ENCODE peak calls at places on chromosomes 6 and 20, in four cellular contexts. F is HEK293T, S is HepG2, A is K562. E is an unnamed sample.

GRCh38 chr6:741410-742339 is 48.7 kb upstream of the EXOC2 start:
- DNase-seq in F (no peak), S (no peak), A (no peak), E (no peak)

GRCh38 chr20:53343433-53343832 is 250.2 kb downstream of the ZNF217 start:
- DNase-seq in A (no peak), F (no peak), S (no peak), E (no peak)

GRCh38 chr6:83615025-83615999 is 93.6 kb downstream of the SNAP91 start:
- DNase-seq in S (peak), F (peak), A (peak), E (no peak)

GRCh38 chr20:4946585-4947378 is 54.5 kb downstream of the SLC23A2 start:
- DNase-seq in F (no peak), A (no peak), S (no peak), E (peak)

GRCh38 chr6:99305021-99305554 is 44.4 kb downstream of the FAXC start:
- DNase-seq in A (no peak), F (no peak), S (no peak), E (no peak)

GRCh38 chr20:62030834-62031434 is 34.7 kb downstream of the TAF4 start:
- DNase-seq in A (peak), S (peak), F (no peak), E (peak)

GRCh38 chr6:156933201-156934053 is 156.2 kb downstream of the ARID1B start:
- DNase-seq in S (peak), A (no peak), F (peak), E (no peak)

GRCh38 chr6:52881662-52881995 is 27.9 kb downstream of the GSTA3 start:
- DNase-seq in S (no peak), F (no peak), A (no peak), E (no peak)

GRCh38 chr20:53797085-53797484 is 203.4 kb upstream of the ZNF217 start:
- DNase-seq in F (no peak), A (no peak), S (no peak), E (no peak)

GRCh38 chr6:115735610-115736009 is 325.1 kb downstream of the FRK start:
- DNase-seq in A (no peak), F (no peak), S (no peak), E (no peak)

GRCh38 chr6:42375007-42375635 is 76.6 kb downstream of the TRERF1 start:
- DNase-seq in A (no peak), F (no peak), S (no peak), E (no peak)

GRCh38 chr6:13733178-13733851 is 21.7 kb upstream of the RANBP9 start:
- DNase-seq in S (peak), A (peak), F (peak), E (no peak)

GRCh38 chr6:57173886-57174510 is 1.9 kb downstream of the BAG2 start:
- DNase-seq in F (no peak), S (peak), A (peak), E (no peak)

GRCh38 chr20:10236540-10237533 is 18.2 kb downstream of the SNAP25 start:
- DNase-seq in F (no peak), S (no peak), A (no peak), E (no peak)

GRCh38 chr6:167532410-167533294 is 207.8 kb downstream of the TTLL2 start:
- DNase-seq in F (no peak), S (no peak), A (no peak), E (no peak)

GRCh38 chr20:64103871-64104666 is 3.3 kb downstream of the NPBWR2 start:
- DNase-seq in F (no peak), A (no peak), S (no peak), E (no peak)

GRCh38 chr6:101445527-101445926 is 52.0 kb downstream of the GRIK2 start:
- DNase-seq in F (no peak), A (no peak), S (peak), E (no peak)

GRCh38 chr20:63855363-63856110 is 5.8 kb upstream of the ABHD16B start:
- DNase-seq in A (no peak), F (no peak), S (no peak), E (no peak)

GRCh38 chr6:16929814-16930213 is 168.6 kb upstream of the ATXN1 start:
- DNase-seq in A (no peak), S (no peak), F (no peak), E (no peak)

GRCh38 chr6:23339268-23339667 is 769.9 kb downstream of the HDGFL1 start:
- DNase-seq in F (no peak), S (no peak), A (no peak), E (no peak)

GRCh38 chr20:14921546-14921945 is 584.1 kb upstream of the FLRT3 start:
- DNase-seq in F (no peak), S (no peak), A (no peak), E (no peak)

GRCh38 chr6:89385156-89385667 is 26.9 kb downstream of the RRAGD start:
- DNase-seq in S (no peak), A (no peak), F (no peak), E (peak)

GRCh38 chr20:57167971-57168693 is 98.3 kb downstream of the BMP7 start:
- DNase-seq in A (no peak), F (peak), S (no peak), E (no peak)

GRCh38 chr6:42230320-42231034 is 12.8 kb upstream of the MRPS10 start:
- DNase-seq in F (peak), A (peak), S (no peak), E (no peak)

GRCh38 chr6:26521485-26522391 is 16.4 kb upstream of the HMGN4 start:
- DNase-seq in F (peak), A (peak), S (no peak), E (no peak)

GRCh38 chr20:46214831-46215488 is 93.3 kb downstream of the CDH22 start:
- DNase-seq in S (no peak), F (no peak), A (no peak), E (no peak)

GRCh38 chr6:49923826-49924225 is 40.1 kb downstream of the DEFB114 start:
- DNase-seq in F (no peak), A (peak), S (no peak), E (no peak)

GRCh38 chr6:41347349-41348050 is 12.1 kb downstream of the NCR2 start:
- DNase-seq in A (no peak), F (no peak), S (no peak), E (no peak)

GRCh38 chr20:12201289-12201991 is 283.7 kb downstream of the BTBD3 start:
- DNase-seq in S (no peak), F (no peak), A (no peak), E (no peak)

GRCh38 chr20:1187605-1188171 is 2.9 kb upstream of the TMEM74B start:
- DNase-seq in F (no peak), A (peak), S (peak), E (no peak)

GRCh38 chr6:46130665-46131064 is 876 bp downstream of the ENPP4 start:
- DNase-seq in S (no peak), F (no peak), A (no peak), E (no peak)

GRCh38 chr20:37351689-37352610 is 6.0 kb downstream of the SRC start:
- DNase-seq in A (no peak), F (no peak), S (no peak), E (no peak)

GRCh38 chr20:63915471-63915870 is 20.5 kb downstream of the DNAJC5 start:
- DNase-seq in S (no peak), F (no peak), A (no peak), E (no peak)

GRCh38 chr6:68826501-68826900 is 191.4 kb downstream of the ADGRB3 start:
- DNase-seq in S (no peak), A (no peak), F (no peak), E (no peak)

GRCh38 chr6:128421788-128422187 is 98.6 kb downstream of the PTPRK start:
- DNase-seq in S (peak), A (no peak), F (no peak), E (no peak)

GRCh38 chr6:125114248-125114858 is 39.2 kb upstream of the TPD52L1 start:
- DNase-seq in S (peak), A (peak), F (peak), E (no peak)

DNA sequence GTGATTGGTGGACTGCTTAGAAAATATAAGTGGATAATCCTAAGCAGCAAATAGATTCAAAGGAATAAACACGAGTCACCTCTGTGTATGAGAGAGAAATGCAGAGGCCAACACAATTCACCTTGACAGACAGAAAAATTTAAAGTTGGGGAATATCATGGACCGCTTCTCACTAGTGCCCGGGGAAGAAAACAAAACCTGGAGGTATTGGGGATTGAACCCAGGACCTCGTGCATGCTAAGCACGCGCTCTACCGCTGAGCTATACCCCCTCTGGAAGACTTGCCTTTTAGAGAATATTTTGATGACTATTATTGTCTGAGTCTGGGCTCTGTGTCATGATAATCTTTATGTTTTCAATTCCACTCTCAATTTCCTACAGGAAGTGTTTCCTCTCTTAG is 111.9 kb downstream of the TRIM27 start:
- DNase-seq in F (peak), S (peak), A (peak), E (no peak)
- TF ChIP-seq TARDBP in F (no peak), S (no peak), A (no peak), E (no peak)

GRCh38 chr6:19558934-19559333 is 278.2 kb upstream of the ID4 start:
- DNase-seq in S (no peak), A (no peak), F (no peak), E (no peak)

GRCh38 chr6:19551611-19552010 is 285.6 kb upstream of the ID4 start:
- DNase-seq in S (no peak), F (no peak), A (no peak), E (no peak)

GRCh38 chr6:19552588-19552987 is 284.6 kb upstream of the ID4 start:
- DNase-seq in S (no peak), F (no peak), A (no peak), E (no peak)

GRCh38 chr6:19557191-19557590 is 280.0 kb upstream of the ID4 start:
- DNase-seq in F (no peak), S (no peak), A (no peak), E (no peak)

DNA sequence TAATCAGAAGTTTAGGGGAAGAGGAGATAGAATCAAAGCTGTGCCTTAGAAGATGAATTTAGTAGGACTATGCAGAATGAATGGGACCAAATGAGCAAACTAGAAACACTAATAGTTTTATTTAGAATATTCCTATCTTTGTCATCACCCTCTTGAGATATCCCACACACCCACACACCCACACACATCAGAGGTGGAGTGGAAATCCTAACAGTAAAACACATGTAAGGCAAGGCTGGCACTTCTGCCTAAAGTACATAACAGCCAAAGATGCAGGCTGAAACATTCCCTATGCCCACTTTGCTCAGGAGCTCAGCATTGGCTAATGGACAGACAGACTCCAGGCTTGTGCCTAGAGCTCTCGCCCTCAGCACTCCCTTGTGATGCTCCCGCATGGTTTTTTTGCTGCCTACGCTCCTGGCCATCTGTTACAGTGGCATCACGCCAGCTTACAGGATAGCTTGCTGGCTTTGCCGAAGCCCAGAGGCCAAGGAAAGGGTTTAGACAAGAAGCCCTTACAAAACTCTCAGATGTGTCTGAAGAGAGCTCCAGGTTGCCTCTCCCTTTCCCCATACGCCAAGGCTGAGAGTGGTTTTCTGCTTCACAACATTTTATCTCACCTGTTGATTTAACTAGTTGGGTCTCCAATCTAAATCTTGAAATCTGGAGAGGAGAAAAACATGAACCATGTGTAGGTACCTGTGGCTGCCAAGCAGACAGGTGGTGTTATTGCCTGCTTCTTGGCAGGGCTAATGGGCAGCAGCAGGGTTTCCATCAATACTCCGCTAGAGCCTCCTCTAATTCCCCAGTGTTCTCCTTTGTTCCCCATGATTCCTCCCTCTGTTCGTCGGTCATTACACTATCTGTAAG is 282.6 kb upstream of the ID4 start:
- DNase-seq in F (no peak), S (no peak), A (no peak), E (no peak)
- TF ChIP-seq TARDBP in F (no peak), S (no peak), A (no peak), E (no peak)

GRCh38 chr6:39811835-39812345 is 19.7 kb downstream of the DAAM2 start:
- DNase-seq in S (no peak), F (no peak), A (no peak), E (no peak)

GRCh38 chr6:39815356-39815755 is 23.2 kb downstream of the DAAM2 start:
- DNase-seq in A (no peak), F (no peak), S (no peak), E (no peak)

GRCh38 chr6:39814236-39814635 is 22.1 kb downstream of the DAAM2 start:
- DNase-seq in A (no peak), S (no peak), F (no peak), E (no peak)

GRCh38 chr6:39812496-39812852 is 20.3 kb downstream of the DAAM2 start:
- DNase-seq in S (no peak), F (no peak), A (no peak), E (no peak)

DNA sequence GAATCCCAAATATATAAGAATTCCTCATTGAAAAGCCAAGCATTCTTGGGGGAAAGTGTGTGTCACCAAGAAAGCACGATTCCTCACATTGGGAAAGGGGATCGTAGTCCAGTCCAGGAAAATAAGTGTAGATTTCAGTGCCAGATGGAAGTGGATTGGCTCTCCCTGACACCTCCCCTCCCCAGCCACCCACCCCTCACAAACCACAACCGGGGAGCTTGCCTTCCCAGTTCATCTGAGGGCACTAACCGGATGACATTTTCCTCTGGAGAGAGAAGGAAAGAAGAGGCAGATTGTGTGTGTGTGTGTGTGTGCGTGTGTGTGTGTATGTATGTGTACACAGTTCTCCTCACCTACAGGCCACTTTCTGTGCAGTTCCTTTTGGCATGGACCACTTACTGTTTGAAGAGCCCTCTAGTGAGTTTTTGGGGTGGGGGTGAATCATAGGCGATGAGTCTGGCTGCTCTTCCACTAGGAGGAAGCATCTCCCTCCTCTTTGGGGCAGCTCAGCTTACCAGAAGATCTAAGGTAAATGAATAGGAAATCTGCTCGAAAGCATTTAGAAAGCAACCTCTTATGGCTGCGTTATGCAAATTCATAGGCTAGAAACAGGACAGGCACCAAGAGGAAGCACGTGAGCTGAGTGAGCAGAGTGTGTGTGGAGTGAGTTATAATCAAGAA is 20.8 kb downstream of the DAAM2 start:
- DNase-seq in S (no peak), F (no peak), A (no peak), E (peak)
- TF ChIP-seq TARDBP in S (no peak), F (no peak), A (no peak), E (no peak)

GRCh38 chr6:9507136-9507895 is 907.6 kb downstream of the TFAP2A start:
- DNase-seq in A (no peak), F (no peak), S (no peak), E (peak)

GRCh38 chr6:9499709-9500108 is 915.2 kb downstream of the TFAP2A start:
- DNase-seq in F (no peak), A (no peak), S (no peak), E (no peak)

GRCh38 chr6:9502991-9503761 is 911.7 kb downstream of the TFAP2A start:
- DNase-seq in F (no peak), A (no peak), S (no peak), E (no peak)

GRCh38 chr6:9504191-9504590 is 910.7 kb downstream of the TFAP2A start:
- DNase-seq in F (no peak), A (no peak), S (no peak), E (no peak)
- TF ChIP-seq TARDBP in F (no peak), A (no peak), S (no peak), E (no peak)

GRCh38 chr6:117338567-117338966 is 73.2 kb downstream of the VGLL2 start:
- DNase-seq in A (no peak), S (no peak), F (no peak), E (no peak)
- TF ChIP-seq TARDBP in A (no peak), S (no peak), F (no peak), E (no peak)

DNA sequence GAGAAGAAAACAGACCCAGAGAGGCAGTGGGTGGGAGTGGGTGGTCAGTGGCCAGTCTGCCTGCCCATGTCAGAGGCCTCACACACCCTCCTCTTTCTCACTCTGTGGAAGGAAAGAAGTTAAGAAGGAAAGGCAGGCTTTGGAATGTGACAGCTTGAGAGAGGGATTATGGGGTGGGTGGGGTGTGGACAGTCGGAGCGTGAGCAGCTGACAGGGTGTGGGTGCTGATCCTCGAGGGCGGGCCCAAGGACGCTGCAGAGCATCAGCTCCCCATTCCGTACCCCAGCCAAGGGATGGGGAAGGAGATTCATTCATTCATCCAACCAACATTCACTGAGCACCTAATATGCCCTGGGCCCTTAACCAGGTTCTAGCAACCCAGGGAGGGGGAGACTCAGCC is 4.8 kb downstream of the TGM6 start:
- DNase-seq in F (no peak), S (no peak), A (no peak), E (no peak)
- TF ChIP-seq TARDBP in F (no peak), S (no peak), A (no peak), E (no peak)